ENCODE peak calls at places on chromosome 13, in four cellular contexts. Q is activated CD8-positive, alpha-beta T cell treated with anti-CD3 and anti-CD28 coated beads for 36 hours; H is tibial artery; B is EL. U is an unnamed sample.

GRCh38 chr13:20270163-20270865 is 38.2 kb upstream of the GJB6 start:
- DNase-seq in Q (no peak), H (no peak), B (no peak), U (no peak)

GRCh38 chr13:60707878-60708277 is 310.9 kb downstream of the TDRD3 start:
- DNase-seq in Q (no peak), H (no peak), B (no peak), U (no peak)

GRCh38 chr13:26061947-26062346 is 10.1 kb upstream of the SHISA2 start:
- DNase-seq in Q (no peak), H (no peak), B (peak), U (no peak)

GRCh38 chr13:71866173-71867091 is 572 bp downstream of the DACH1 start:
- DNase-seq in Q (peak), H (no peak), B (no peak), U (no peak)

GRCh38 chr13:40352807-40353562 is 313.5 kb downstream of the FOXO1 start:
- DNase-seq in Q (no peak), H (no peak), B (no peak), U (no peak)

GRCh38 chr13:48131481-48131992 is 36.6 kb upstream of the MED4 start:
- DNase-seq in Q (no peak), H (no peak), B (no peak), U (no peak)

GRCh38 chr13:63010072-63010658 is 1594.5 kb upstream of the PCDH20 start:
- DNase-seq in Q (no peak), H (no peak), B (no peak), U (no peak)

GRCh38 chr13:79837741-79838450 is 356.9 kb downstream of the NDFIP2 start:
- DNase-seq in Q (no peak), H (no peak), B (peak), U (no peak)

GRCh38 chr13:39417643-39418042 is 185.3 kb downstream of the LHFPL6 start:
- DNase-seq in Q (no peak), H (no peak), B (peak), U (no peak)

GRCh38 chr13:91280806-91281205 is 66.7 kb upstream of the MIR17HG start:
- DNase-seq in Q (no peak), H (no peak), B (peak), U (no peak)

GRCh38 chr13:35598790-35599369 is 122.4 kb upstream of the MAB21L1 start:
- DNase-seq in Q (no peak), H (no peak), B (no peak), U (no peak)

GRCh38 chr13:96810104-96810503 is 184.2 kb downstream of the OXGR1 start:
- DNase-seq in Q (no peak), H (no peak), B (no peak), U (no peak)

GRCh38 chr13:43346427-43346826 is 323.0 kb downstream of the DNAJC15 start:
- DNase-seq in Q (no peak), H (no peak), B (no peak), U (no peak)

GRCh38 chr13:34430294-34430693 is 511.8 kb upstream of the NBEA start:
- DNase-seq in Q (no peak), H (no peak), B (no peak), U (no peak)

GRCh38 chr13:33639640-33640080 is 178.3 kb upstream of the RFC3 start:
- DNase-seq in Q (peak), H (no peak), B (peak), U (no peak)

GRCh38 chr13:110938662-110939421 is 24.0 kb upstream of the ANKRD10 start:
- DNase-seq in Q (no peak), H (no peak), B (peak), U (no peak)

GRCh38 chr13:86655561-86655960 is 856.3 kb upstream of the SLITRK6 start:
- DNase-seq in Q (no peak), H (no peak), B (no peak), U (no peak)

GRCh38 chr13:43232866-43233265 is 209.5 kb downstream of the DNAJC15 start:
- DNase-seq in Q (no peak), H (no peak), B (peak), U (no peak)

GRCh38 chr13:73939071-73939380 is 195.2 kb downstream of the KLF12 start:
- DNase-seq in Q (no peak), H (no peak), B (no peak), U (no peak)

GRCh38 chr13:75550159-75550567 is 572 bp downstream of the UCHL3 start:
- DNase-seq in Q (peak), H (no peak), B (peak), U (no peak)

GRCh38 chr13:22235285-22235949 is 564.5 kb downstream of the FGF9 start:
- DNase-seq in Q (peak), H (no peak), B (no peak), U (peak)

GRCh38 chr13:80239571-80240255 is 101.2 kb downstream of the SPRY2 start:
- DNase-seq in Q (no peak), H (no peak), B (peak), U (no peak)

GRCh38 chr13:63307239-63307638 is 1891.6 kb upstream of the PCDH20 start:
- DNase-seq in Q (no peak), H (no peak), B (no peak), U (no peak)

GRCh38 chr13:67148219-67148583 is 81.9 kb downstream of the PCDH9 start:
- DNase-seq in Q (no peak), H (no peak), B (peak), U (no peak)

GRCh38 chr13:88622362-88622973 is 951.3 kb downstream of the SLITRK5 start:
- DNase-seq in Q (peak), H (no peak), B (no peak), U (no peak)

GRCh38 chr13:57557979-57558529 is 73.5 kb upstream of the PCDH17 start:
- DNase-seq in Q (no peak), H (no peak), B (no peak), U (peak)

GRCh38 chr13:69589531-69589930 is 518.1 kb upstream of the ATXN8OS start:
- DNase-seq in Q (no peak), H (no peak), B (no peak), U (no peak)

GRCh38 chr13:98172570-98173405 is 4.3 kb downstream of the RNF113B start:
- DNase-seq in Q (no peak), H (no peak), B (peak), U (no peak)

GRCh38 chr13:47519626-47520025 is 481.4 kb downstream of the SUCLA2 start:
- DNase-seq in Q (no peak), H (no peak), B (no peak), U (no peak)

GRCh38 chr13:43433691-43434121 is 353.1 kb downstream of the ENOX1 start:
- DNase-seq in Q (no peak), H (no peak), B (no peak), U (no peak)

GRCh38 chr13:20672772-20673171 is 30.7 kb upstream of the IL17D start:
- DNase-seq in Q (no peak), H (no peak), B (no peak), U (no peak)

GRCh38 chr13:46354143-46355087 is 32.6 kb downstream of the RUBCNL start:
- DNase-seq in Q (peak), H (no peak), B (peak), U (no peak)

GRCh38 chr13:26985285-26985878 is 186.2 kb downstream of the USP12 start:
- DNase-seq in Q (peak), H (peak), B (peak), U (peak)

GRCh38 chr13:98919566-98919965 is 58.3 kb downstream of the DOCK9 start:
- DNase-seq in Q (peak), H (no peak), B (no peak), U (no peak)

GRCh38 chr13:21081926-21082325 is 20.5 kb upstream of the LATS2 start:
- DNase-seq in Q (no peak), H (no peak), B (no peak), U (no peak)

GRCh38 chr13:48097793-48098192 is 2.9 kb upstream of the MED4 start:
- DNase-seq in Q (no peak), H (no peak), B (no peak), U (no peak)

U was measured in iPS DF 6.9.